ENCODE peak calls at places on chromosome 3, in eight cellular contexts. Q is HCT116; F is left colon; P is gastroesophageal sphincter; J is naive thymus-derived CD8-positive, alpha-beta T cell; K is Right ventricle myocardium inferior; U is foreskin keratinocyte; O is lower lobe of right lung. I is an unnamed sample.

GRCh38 chr3:47848599-47849117 is 45.7 kb downstream of the DHX30 start:
- ATAC-seq in J (no peak), K (peak), O (no peak), U (no peak), Q (no peak), F (no peak), P (no peak), I (peak)

GRCh38 chr3:114308377-114308776 is 14.5 kb downstream of the TIGIT start:
- ATAC-seq in K (no peak), U (no peak), J (peak), Q (no peak), F (no peak), P (no peak), O (no peak), I (no peak)

GRCh38 chr3:138066383-138066782 is 49.0 kb downstream of the DZIP1L start:
- ATAC-seq in O (no peak), F (no peak), J (no peak), Q (no peak), P (no peak), U (no peak), K (no peak), I (no peak)

GRCh38 chr3:113212155-113212844 is 943 bp downstream of the BOC start:
- ATAC-seq in Q (no peak), K (peak), J (no peak), O (peak), P (peak), F (no peak), U (peak), I (peak)

GRCh38 chr3:4855676-4856075 is 123.6 kb upstream of the BHLHE40 start:
- ATAC-seq in F (no peak), P (no peak), K (no peak), J (no peak), Q (no peak), O (no peak), U (no peak), I (no peak)

GRCh38 chr3:45988100-45988761 is 7.4 kb downstream of the FYCO1 start:
- ATAC-seq in J (no peak), Q (no peak), K (no peak), P (no peak), F (no peak), U (no peak), O (no peak), I (no peak)

GRCh38 chr3:123157209-123157597 is 44.5 kb upstream of the SEC22A start:
- ATAC-seq in O (peak), F (no peak), K (no peak), U (no peak), J (no peak), Q (no peak), P (no peak), I (no peak)

GRCh38 chr3:131349946-131350347 is 31.6 kb upstream of the NUDT16 start:
- ATAC-seq in K (peak), U (peak), F (no peak), P (no peak), J (no peak), Q (peak), O (peak), I (peak)

GRCh38 chr3:167843886-167844285 is 108.4 kb downstream of the SERPINI1 start:
- ATAC-seq in K (no peak), O (no peak), Q (no peak), J (no peak), P (no peak), U (no peak), F (no peak), I (no peak)

GRCh38 chr3:123781138-123781537 is 103.0 kb downstream of the MYLK start:
- ATAC-seq in U (no peak), O (no peak), K (no peak), P (no peak), J (no peak), F (no peak), Q (peak), I (no peak)

GRCh38 chr3:127325630-127325961 is 37.8 kb upstream of the PRR20G start:
- ATAC-seq in U (no peak), J (no peak), P (no peak), F (no peak), O (peak), Q (no peak), K (no peak), I (no peak)

GRCh38 chr3:37626722-37627565 is 234.7 kb upstream of the CTDSPL start:
- ATAC-seq in P (no peak), F (no peak), U (no peak), O (no peak), Q (no peak), J (no peak), K (no peak), I (no peak)

GRCh38 chr3:177835008-177835407 is 637.7 kb upstream of the TBL1XR1 start:
- ATAC-seq in O (no peak), P (no peak), Q (peak), K (no peak), F (no peak), U (peak), J (no peak), I (peak)

GRCh38 chr3:197516517-197516889 is 39.3 kb downstream of the BDH1 start:
- ATAC-seq in K (no peak), F (no peak), O (no peak), J (no peak), P (no peak), Q (peak), U (peak), I (peak)

GRCh38 chr3:65170357-65171090 is 482.7 kb upstream of the ADAMTS9 start:
- ATAC-seq in J (no peak), U (peak), O (peak), K (peak), P (peak), Q (peak), F (no peak), I (peak)

GRCh38 chr3:3154879-3155610 is 24.4 kb downstream of the CRBN start:
- ATAC-seq in Q (no peak), F (no peak), K (no peak), J (no peak), P (no peak), O (no peak), U (no peak), I (no peak)

GRCh38 chr3:50510325-50510724 is 6.9 kb upstream of the CACNA2D2 start:
- ATAC-seq in J (no peak), P (no peak), F (no peak), U (no peak), O (no peak), K (no peak), Q (no peak), I (no peak)

GRCh38 chr3:17581421-17582080 is 160.9 kb downstream of the TBC1D5 start:
- ATAC-seq in P (no peak), O (no peak), F (no peak), J (no peak), U (peak), K (no peak), Q (no peak), I (peak)

GRCh38 chr3:171458056-171458856 is 1.9 kb downstream of the TNIK start:
- ATAC-seq in Q (no peak), U (no peak), P (no peak), F (peak), K (no peak), J (peak), O (no peak), I (no peak)

GRCh38 chr3:27802425-27802824 is 80.3 kb upstream of the EOMES start:
- ATAC-seq in J (no peak), Q (no peak), O (no peak), K (no peak), P (no peak), U (no peak), F (no peak), I (no peak)

GRCh38 chr3:40923130-40923529 is 276.2 kb upstream of the CTNNB1 start:
- ATAC-seq in K (no peak), O (peak), J (no peak), F (peak), P (no peak), U (no peak), Q (no peak), I (peak)

GRCh38 chr3:94303897-94304296 is 241.0 kb downstream of the NSUN3 start:
- ATAC-seq in U (peak), P (no peak), Q (no peak), K (peak), O (peak), J (no peak), F (no peak), I (no peak)

GRCh38 chr3:58242340-58242739 is 4.7 kb downstream of the ABHD6 start:
- ATAC-seq in Q (no peak), U (peak), F (no peak), O (no peak), J (no peak), P (no peak), K (peak), I (peak)

GRCh38 chr3:178079966-178080365 is 456.3 kb upstream of the KCNMB2 start:
- ATAC-seq in J (no peak), O (no peak), K (no peak), F (no peak), Q (no peak), P (no peak), U (no peak), I (no peak)

GRCh38 chr3:56694852-56695563 is 11.9 kb upstream of the TASOR start:
- ATAC-seq in Q (no peak), K (no peak), J (peak), U (no peak), O (peak), P (no peak), F (no peak), I (no peak)

GRCh38 chr3:188901126-188901525 is 270.6 kb upstream of the TPRG1 start:
- ATAC-seq in U (peak), K (peak), P (no peak), J (no peak), Q (peak), F (no peak), O (peak), I (no peak)

GRCh38 chr3:101381809-101382208 is 61.4 kb upstream of the IMPG2 start:
- ATAC-seq in F (peak), Q (peak), U (peak), O (no peak), K (no peak), J (no peak), P (no peak), I (peak)

GRCh38 chr3:71104586-71104985 is 478.9 kb downstream of the FOXP1 start:
- ATAC-seq in U (no peak), F (no peak), K (no peak), J (no peak), P (no peak), O (no peak), Q (no peak), I (no peak)

GRCh38 chr3:158127250-158128219 is 17.6 kb downstream of the RSRC1 start:
- ATAC-seq in O (no peak), F (no peak), J (no peak), U (peak), P (no peak), K (no peak), Q (peak), I (peak)

GRCh38 chr3:107328074-107328473 is 49.2 kb upstream of the CCDC54 start:
- ATAC-seq in K (no peak), J (no peak), U (no peak), Q (no peak), P (no peak), F (no peak), O (no peak), I (peak)

GRCh38 chr3:64088408-64089136 is 65.3 kb upstream of the PSMD6 start:
- ATAC-seq in U (no peak), K (peak), F (no peak), O (peak), Q (no peak), P (no peak), J (no peak), I (no peak)

I was measured in esophagus mucosa.